ENCODE peak calls at places on chromosomes 2 and 18, in four cellular contexts. F is uterus; K is mucosa of descending colon; V is CD4-positive, CD25-positive, alpha-beta regulatory T cell. O is an unnamed sample.

GRCh38 chr18:70961933-70962332 is 673.1 kb downstream of the SOCS6 start:
- DNase-seq in V (no peak), K (no peak), F (no peak), O (no peak)

GRCh38 chr18:75489493-75490190 is 62.1 kb upstream of the SMIM21 start:
- DNase-seq in F (peak; percentile 20), K (no peak), V (no peak), O (no peak)

GRCh38 chr18:40012931-40013609 is 1942.0 kb upstream of the PIK3C3 start:
- DNase-seq in F (no peak), V (no peak), K (no peak), O (no peak)

GRCh38 chr2:239052720-239053665 is 205.1 kb downstream of the TWIST2 start:
- DNase-seq in V (no peak), K (peak; percentile 40), F (no peak), O (no peak)

GRCh38 chr2:167052825-167053224 is 164.5 kb downstream of the XIRP2 start:
- DNase-seq in K (no peak), F (no peak), V (no peak), O (no peak)

GRCh38 chr2:71341645-71342044 is 10.1 kb downstream of the ZNF638 start:
- DNase-seq in K (no peak), V (no peak), F (no peak), O (no peak)

GRCh38 chr2:239943991-239944441 is 81.1 kb downstream of the NDUFA10 start:
- DNase-seq in F (no peak), K (peak; percentile 37), V (no peak), O (no peak)

GRCh38 chr2:199833525-199833924 is 17.5 kb downstream of the FTCDNL1 start:
- DNase-seq in K (no peak), F (no peak), V (no peak), O (peak; percentile 50)

GRCh38 chr2:67752964-67753363 is 309.8 kb downstream of the C1D start:
- DNase-seq in V (no peak), F (peak; percentile 61), K (no peak), O (no peak)

GRCh38 chr2:175035806-175036205 is 30.6 kb upstream of the CHN1 start:
- DNase-seq in K (no peak), V (no peak), F (no peak), O (no peak)

DNA sequence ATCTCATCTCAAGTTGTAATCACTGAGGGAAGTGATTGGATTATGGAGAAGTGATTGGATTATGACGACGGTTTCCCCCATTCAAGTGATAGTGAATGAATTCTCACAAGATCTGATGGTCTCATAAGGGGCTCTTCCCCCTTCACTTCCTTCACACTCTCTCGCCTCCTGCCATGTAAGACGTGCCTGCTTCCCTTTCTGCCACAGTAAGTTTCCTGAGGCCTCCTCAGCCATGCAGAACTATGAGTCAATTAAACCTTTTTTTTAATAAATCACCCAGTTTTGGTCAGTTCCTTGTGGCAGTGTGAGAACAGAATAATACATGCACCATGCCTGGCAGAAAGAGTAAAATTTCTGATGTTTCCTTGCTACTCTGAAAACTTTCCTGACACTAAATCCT is 36.6 kb downstream of the CEP68 start:
- DNase-seq in F (no peak), K (no peak), V (no peak), O (no peak)
- H3K36me3 ChIP-seq in F (no peaks in the 10 kb centered on the region), K (no peaks in the 10 kb centered on the region), V (peaks cover 77% of the 10 kb centered on the region), O (peaks cover 56% of the 10 kb centered on the region)

DNA sequence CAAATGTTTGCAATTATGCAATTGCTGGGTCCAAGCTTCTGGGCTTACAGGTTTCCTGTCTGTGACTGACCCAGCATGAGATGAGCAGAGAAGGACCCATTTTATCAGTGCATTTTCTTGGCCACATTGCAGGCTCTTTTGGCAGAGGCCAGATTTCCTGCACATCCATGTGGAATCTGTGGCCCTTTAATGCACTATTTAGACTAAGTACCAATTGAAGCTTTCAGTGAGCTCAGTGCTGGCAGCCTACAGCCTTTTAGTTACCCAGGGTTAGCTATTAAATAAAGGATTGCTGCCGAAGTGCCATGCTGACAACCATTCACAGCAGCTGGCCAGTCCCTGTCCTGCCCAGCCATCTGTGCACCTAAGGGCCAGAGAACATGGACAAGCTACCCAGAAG is 165.0 kb downstream of the ANKRD30B start:
- DNase-seq in V (no peak), F (no peak), K (no peak), O (no peak)
- H3K9me3 ChIP-seq in V (no peaks in the 10 kb centered on the region), F (no peaks in the 10 kb centered on the region), K (no peaks in the 10 kb centered on the region), O (no peaks in the 10 kb centered on the region)

GRCh38 chr2:46996300-46996843 is 80.8 kb upstream of the MCFD2 start:
- DNase-seq in K (no peak), F (no peak), V (no peak), O (no peak)
- H3K36me3 ChIP-seq in K (no peaks in the 10 kb centered on the region), F (no peaks in the 10 kb centered on the region), V (peaks cover 72% of the 10 kb centered on the region), O (peaks cover 10% of the 10 kb centered on the region)

GRCh38 chr18:78717051-78717765 is 262.4 kb upstream of the SALL3 start:
- DNase-seq in K (peak; percentile 21), V (no peak), F (no peak), O (no peak)
- H3K9me3 ChIP-seq in K (no peaks in the 10 kb centered on the region), V (no peaks in the 10 kb centered on the region), F (no peaks in the 10 kb centered on the region), O (no peaks in the 10 kb centered on the region)

GRCh38 chr2:73238149-73238548 is 4.0 kb downstream of the CCT7 start:
- DNase-seq in V (no peak), F (no peak), K (no peak), O (no peak)

GRCh38 chr2:73238976-73239375 is 4.9 kb downstream of the CCT7 start:
- DNase-seq in F (no peak), K (no peak), V (no peak), O (no peak)

GRCh38 chr2:73237168-73237567 is 3.1 kb downstream of the CCT7 start:
- DNase-seq in V (no peak), K (no peak), F (no peak), O (no peak)

GRCh38 chr2:73243884-73244570 is 9.9 kb downstream of the CCT7 start:
- DNase-seq in V (no peak), F (no peak), K (no peak), O (peak; percentile 62)

DNA sequence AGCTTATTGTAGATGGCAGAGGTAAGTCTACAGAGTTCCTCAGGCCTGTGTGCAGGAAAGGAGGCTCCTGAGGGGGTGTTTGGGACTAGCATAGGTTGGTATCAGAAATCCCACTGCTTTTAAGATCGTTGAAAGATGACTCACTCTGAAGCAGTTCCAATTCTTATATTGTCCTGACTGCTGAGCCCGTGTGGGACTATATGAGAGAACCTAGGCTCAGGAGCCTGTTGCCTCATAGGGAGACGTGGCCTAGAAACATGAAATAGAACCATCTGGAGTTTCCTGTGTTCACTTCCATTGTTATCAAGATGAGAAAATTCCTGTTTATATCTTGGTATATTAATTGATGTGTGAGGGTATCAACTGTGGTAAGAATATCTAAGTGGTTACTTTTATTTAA is 5.7 kb downstream of the CCT7 start:
- DNase-seq in F (no peak), K (no peak), V (no peak), O (no peak)
- H3K36me3 ChIP-seq in F (no peaks in the 10 kb centered on the region), K (no peaks in the 10 kb centered on the region), V (peaks cover 53% of the 10 kb centered on the region), O (peaks cover 75% of the 10 kb centered on the region)

DNA sequence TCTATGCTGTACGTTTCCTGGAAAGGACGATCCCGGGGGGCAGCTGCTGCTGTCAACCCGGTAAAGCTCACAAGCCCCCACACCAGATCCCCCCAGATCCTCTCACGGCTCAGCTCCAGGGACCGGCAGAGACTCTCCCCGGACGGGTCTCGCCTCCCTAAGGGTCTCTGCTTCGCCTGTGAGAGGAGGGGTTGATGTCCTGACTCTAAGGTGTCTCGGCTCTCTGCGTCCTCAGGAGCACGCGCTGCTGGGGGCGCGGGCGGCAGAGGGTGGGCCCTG is 506 bp downstream of the PSTPIP2 start:
- DNase-seq in V (no peak), F (no peak), K (no peak), O (peak; percentile 38)
- H3K9me3 ChIP-seq in V (no peaks in the 10 kb centered on the region), F (no peaks in the 10 kb centered on the region), K (no peaks in the 10 kb centered on the region), O (no peaks in the 10 kb centered on the region)

DNA sequence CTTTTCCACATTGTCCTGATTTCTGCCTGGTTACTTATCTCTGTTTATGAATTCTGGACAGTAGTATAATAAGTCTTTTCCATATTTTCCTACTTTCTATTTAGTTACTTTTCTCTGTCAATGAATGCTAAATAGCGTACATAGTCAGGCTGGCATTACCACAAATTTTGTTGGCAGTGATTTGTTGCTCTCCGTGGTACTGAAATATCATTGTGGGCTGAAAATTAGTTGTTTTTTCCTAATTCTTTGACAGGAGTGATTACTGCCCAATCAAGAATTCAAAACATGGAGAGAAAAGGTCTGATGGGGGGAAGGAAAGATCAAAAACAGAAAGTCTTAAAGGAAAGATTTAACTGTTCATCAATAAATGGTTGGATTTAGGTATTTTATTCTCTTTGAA is 7.7 kb upstream of the GALNT13 start:
- DNase-seq in V (no peak), F (no peak), K (no peak), O (peak; percentile 42)
- H3K36me3 ChIP-seq in V (no peaks in the 10 kb centered on the region), F (no peaks in the 10 kb centered on the region), K (no peaks in the 10 kb centered on the region), O (no peaks in the 10 kb centered on the region)

DNA sequence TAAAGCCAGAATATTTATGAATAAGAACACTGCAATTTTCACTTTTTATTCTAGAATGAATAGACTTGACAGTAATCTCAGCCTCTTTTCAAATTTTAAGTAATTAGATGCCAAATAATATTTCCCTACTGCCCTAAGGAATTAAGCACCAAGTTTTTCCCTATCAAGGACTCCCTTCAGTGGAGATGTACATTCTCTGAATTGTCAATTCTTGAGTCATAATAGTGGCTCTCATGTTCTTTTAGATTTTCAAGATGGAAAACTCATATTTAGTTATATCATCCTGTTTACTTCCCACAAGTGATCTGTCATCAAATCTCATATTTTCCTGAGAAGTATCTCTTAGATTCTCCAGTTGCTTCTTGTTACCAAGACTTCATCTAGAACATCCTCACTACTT is 1248.9 kb upstream of the CHAC2 start:
- DNase-seq in V (no peak), F (no peak), K (no peak), O (no peak)
- H3K9me3 ChIP-seq in V (no peaks in the 10 kb centered on the region), F (no peaks in the 10 kb centered on the region), K (peaks cover 2% of the 10 kb centered on the region), O (no peaks in the 10 kb centered on the region)

GRCh38 chr2:159759577-159759976 is 38.4 kb downstream of the CD302 start:
- DNase-seq in V (no peak), F (no peak), K (no peak), O (no peak)

GRCh38 chr2:159758686-159759085 is 39.3 kb downstream of the CD302 start:
- DNase-seq in F (no peak), V (no peak), K (no peak), O (no peak)

GRCh38 chr2:159760321-159760720 is 37.7 kb downstream of the CD302 start:
- DNase-seq in F (no peak), V (no peak), K (no peak), O (no peak)

GRCh38 chr2:159758239-159758638 is 39.8 kb downstream of the CD302 start:
- DNase-seq in K (no peak), F (no peak), V (no peak), O (no peak)

GRCh38 chr2:159762075-159762474 is 35.9 kb downstream of the CD302 start:
- DNase-seq in F (no peak), V (no peak), K (no peak), O (no peak)
- H3K36me3 ChIP-seq in F (no peaks in the 10 kb centered on the region), V (peaks cover 89% of the 10 kb centered on the region), K (no peaks in the 10 kb centered on the region), O (peaks cover 85% of the 10 kb centered on the region)

GRCh38 chr2:14220101-14220500 is 412.4 kb upstream of the LRATD1 start:
- DNase-seq in K (no peak), F (no peak), V (no peak), O (no peak)

GRCh38 chr2:14219306-14219705 is 413.2 kb upstream of the LRATD1 start:
- DNase-seq in F (no peak), V (no peak), K (no peak), O (no peak)

GRCh38 chr2:14223576-14223975 is 408.9 kb upstream of the LRATD1 start:
- DNase-seq in K (no peak), V (no peak), F (no peak), O (no peak)
- H3K9me3 ChIP-seq in K (no peaks in the 10 kb centered on the region), V (no peaks in the 10 kb centered on the region), F (no peaks in the 10 kb centered on the region), O (no peaks in the 10 kb centered on the region)

O was measured in SJCRH30.